ENCODE peak calls at places on chromosomes 6 and 20, in seven cellular contexts. One of them, this sample, is unnamed.

GRCh38 chr6:7042654-7043545 is 64.9 kb upstream of the RREB1 start:
- DNase-seq in breast epithelium: no peak
- DNase-seq in GM23248: no peak
- DNase-seq in CD4-positive, alpha-beta memory T cell: no peak
- DNase-seq in IMR-90: no peak
- DNase-seq in SK-N-MC: no peak
- DNase-seq in hepatocyte: peak; percentile 71
- DNase-seq in this sample: no peak

GRCh38 chr6:348860-349396 is 42.6 kb upstream of the IRF4 start:
- DNase-seq in breast epithelium: no peak
- DNase-seq in IMR-90: no peak
- DNase-seq in GM23248: no peak
- DNase-seq in CD4-positive, alpha-beta memory T cell: no peak
- DNase-seq in SK-N-MC: no peak
- DNase-seq in hepatocyte: no peak
- DNase-seq in this sample: no peak

GRCh38 chr6:44498436-44498835 is 110.9 kb downstream of the CDC5L start:
- DNase-seq in SK-N-MC: no peak
- DNase-seq in CD4-positive, alpha-beta memory T cell: no peak
- DNase-seq in breast epithelium: no peak
- DNase-seq in hepatocyte: no peak
- DNase-seq in IMR-90: no peak
- DNase-seq in GM23248: no peak
- DNase-seq in this sample: no peak

GRCh38 chr20:49567421-49568256 is at the start of gene PTGIS:
- DNase-seq in hepatocyte: peak; percentile 73
- DNase-seq in CD4-positive, alpha-beta memory T cell: no peak
- DNase-seq in breast epithelium: no peak
- DNase-seq in SK-N-MC: no peak
- DNase-seq in GM23248: peak; percentile 84
- DNase-seq in IMR-90: no peak
- DNase-seq in this sample: no peak

GRCh38 chr6:3518356-3518841 is 61.5 kb upstream of the SLC22A23 start:
- DNase-seq in breast epithelium: peak; percentile 76
- DNase-seq in GM23248: peak; percentile 97
- DNase-seq in IMR-90: peak; percentile 73
- DNase-seq in CD4-positive, alpha-beta memory T cell: no peak
- DNase-seq in hepatocyte: peak; percentile 54
- DNase-seq in SK-N-MC: no peak
- DNase-seq in this sample: no peak

GRCh38 chr20:51797357-51798025 is 4.8 kb downstream of the SALL4 start:
- DNase-seq in hepatocyte: peak; percentile 25
- DNase-seq in CD4-positive, alpha-beta memory T cell: no peak
- DNase-seq in SK-N-MC: peak; percentile 35
- DNase-seq in GM23248: no peak
- DNase-seq in IMR-90: peak; percentile 15
- DNase-seq in breast epithelium: no peak
- DNase-seq in this sample: no peak

GRCh38 chr6:107082045-107082444 is 33.3 kb downstream of the BEND3 start:
- DNase-seq in breast epithelium: no peak
- DNase-seq in hepatocyte: no peak
- DNase-seq in IMR-90: peak; percentile 31
- DNase-seq in SK-N-MC: no peak
- DNase-seq in CD4-positive, alpha-beta memory T cell: no peak
- DNase-seq in GM23248: no peak
- DNase-seq in this sample: no peak

GRCh38 chr6:14464049-14464448 is 346.5 kb downstream of the CD83 start:
- DNase-seq in breast epithelium: no peak
- DNase-seq in SK-N-MC: no peak
- DNase-seq in GM23248: peak; percentile 42
- DNase-seq in CD4-positive, alpha-beta memory T cell: no peak
- DNase-seq in IMR-90: no peak
- DNase-seq in hepatocyte: no peak
- DNase-seq in this sample: no peak

GRCh38 chr20:43914697-43915208 is at the start of gene TOX2:
- DNase-seq in GM23248: peak; percentile 73
- DNase-seq in SK-N-MC: no peak
- DNase-seq in hepatocyte: peak; percentile 70
- DNase-seq in CD4-positive, alpha-beta memory T cell: peak; percentile 30
- DNase-seq in IMR-90: no peak
- DNase-seq in breast epithelium: no peak
- DNase-seq in this sample: peak; percentile 50

GRCh38 chr20:48489656-48490055 is 338.1 kb downstream of the PREX1 start:
- DNase-seq in GM23248: no peak
- DNase-seq in SK-N-MC: no peak
- DNase-seq in IMR-90: no peak
- DNase-seq in breast epithelium: no peak
- DNase-seq in hepatocyte: no peak
- DNase-seq in CD4-positive, alpha-beta memory T cell: no peak
- DNase-seq in this sample: no peak

GRCh38 chr6:111842891-111843290 is 30.4 kb downstream of the FYN start:
- DNase-seq in SK-N-MC: no peak
- DNase-seq in CD4-positive, alpha-beta memory T cell: no peak
- DNase-seq in IMR-90: peak; percentile 34
- DNase-seq in GM23248: no peak
- DNase-seq in breast epithelium: no peak
- DNase-seq in hepatocyte: peak; percentile 17
- DNase-seq in this sample: no peak

GRCh38 chr20:64055893-64056638 is 6.6 kb upstream of the SOX18 start:
- DNase-seq in SK-N-MC: no peak
- DNase-seq in GM23248: no peak
- DNase-seq in IMR-90: peak; percentile 19
- DNase-seq in CD4-positive, alpha-beta memory T cell: no peak
- DNase-seq in hepatocyte: peak; percentile 60
- DNase-seq in breast epithelium: no peak
- DNase-seq in this sample: no peak

GRCh38 chr6:51928320-51928719 is 159.1 kb downstream of the PKHD1 start:
- DNase-seq in CD4-positive, alpha-beta memory T cell: no peak
- DNase-seq in breast epithelium: no peak
- DNase-seq in GM23248: no peak
- DNase-seq in hepatocyte: no peak
- DNase-seq in SK-N-MC: no peak
- DNase-seq in IMR-90: no peak
- DNase-seq in this sample: no peak

GRCh38 chr6:47734826-47735481 is 36.6 kb downstream of the ADGRF4 start:
- DNase-seq in hepatocyte: no peak
- DNase-seq in SK-N-MC: no peak
- DNase-seq in GM23248: no peak
- DNase-seq in IMR-90: no peak
- DNase-seq in breast epithelium: no peak
- DNase-seq in CD4-positive, alpha-beta memory T cell: no peak
- DNase-seq in this sample: no peak

GRCh38 chr6:120869397-120869796 is 464.9 kb downstream of the TBC1D32 start:
- DNase-seq in GM23248: peak; percentile 2
- DNase-seq in IMR-90: no peak
- DNase-seq in hepatocyte: peak; percentile 23
- DNase-seq in SK-N-MC: peak; percentile 3
- DNase-seq in CD4-positive, alpha-beta memory T cell: no peak
- DNase-seq in breast epithelium: no peak
- DNase-seq in this sample: no peak

GRCh38 chr6:163955131-163955530 is 540.6 kb downstream of the QKI start:
- DNase-seq in CD4-positive, alpha-beta memory T cell: no peak
- DNase-seq in IMR-90: peak; percentile 93
- DNase-seq in hepatocyte: no peak
- DNase-seq in SK-N-MC: no peak
- DNase-seq in breast epithelium: no peak
- DNase-seq in GM23248: peak; percentile 67
- DNase-seq in this sample: no peak

GRCh38 chr20:36632487-36633284 is 13.3 kb downstream of the SLA2 start:
- DNase-seq in hepatocyte: peak; percentile 25
- DNase-seq in CD4-positive, alpha-beta memory T cell: no peak
- DNase-seq in SK-N-MC: no peak
- DNase-seq in IMR-90: no peak
- DNase-seq in breast epithelium: no peak
- DNase-seq in GM23248: no peak
- DNase-seq in this sample: no peak

GRCh38 chr20:63100926-63101699 is 94.3 kb upstream of the BHLHE23 start:
- DNase-seq in CD4-positive, alpha-beta memory T cell: no peak
- DNase-seq in IMR-90: no peak
- DNase-seq in breast epithelium: peak; percentile 48
- DNase-seq in SK-N-MC: no peak
- DNase-seq in GM23248: no peak
- DNase-seq in hepatocyte: no peak
- DNase-seq in this sample: no peak

GRCh38 chr6:165826487-165827189 is 163.6 kb upstream of the PDE10A start:
- DNase-seq in IMR-90: no peak
- DNase-seq in SK-N-MC: no peak
- DNase-seq in GM23248: no peak
- DNase-seq in CD4-positive, alpha-beta memory T cell: no peak
- DNase-seq in hepatocyte: no peak
- DNase-seq in breast epithelium: no peak
- DNase-seq in this sample: no peak

GRCh38 chr6:111208928-111209327 is 121.6 kb downstream of the SLC16A10 start:
- DNase-seq in CD4-positive, alpha-beta memory T cell: no peak
- DNase-seq in breast epithelium: no peak
- DNase-seq in hepatocyte: no peak
- DNase-seq in SK-N-MC: no peak
- DNase-seq in GM23248: no peak
- DNase-seq in IMR-90: no peak
- DNase-seq in this sample: no peak

GRCh38 chr6:132320007-132320406 is 81.3 kb downstream of the MOXD1 start:
- DNase-seq in GM23248: peak; percentile 57
- DNase-seq in SK-N-MC: no peak
- DNase-seq in breast epithelium: no peak
- DNase-seq in CD4-positive, alpha-beta memory T cell: no peak
- DNase-seq in IMR-90: peak; percentile 83
- DNase-seq in hepatocyte: no peak
- DNase-seq in this sample: no peak

GRCh38 chr20:18613553-18613952 is 25.7 kb downstream of the DTD1 start:
- DNase-seq in CD4-positive, alpha-beta memory T cell: no peak
- DNase-seq in GM23248: peak; percentile 24
- DNase-seq in SK-N-MC: no peak
- DNase-seq in hepatocyte: no peak
- DNase-seq in breast epithelium: no peak
- DNase-seq in IMR-90: peak; percentile 29
- DNase-seq in this sample: no peak
- H3K27ac ChIP-seq in CD4-positive, alpha-beta memory T cell: no peak overlapping the region
- H3K27ac ChIP-seq in GM23248: no peak overlapping the region
- H3K27ac ChIP-seq in SK-N-MC: no peak overlapping the region
- H3K27ac ChIP-seq in hepatocyte: no peak overlapping the region
- H3K27ac ChIP-seq in breast epithelium: no peak overlapping the region
- H3K27ac ChIP-seq in IMR-90: no peak overlapping the region
- H3K27ac ChIP-seq in this sample: no peak overlapping the region

DNA sequence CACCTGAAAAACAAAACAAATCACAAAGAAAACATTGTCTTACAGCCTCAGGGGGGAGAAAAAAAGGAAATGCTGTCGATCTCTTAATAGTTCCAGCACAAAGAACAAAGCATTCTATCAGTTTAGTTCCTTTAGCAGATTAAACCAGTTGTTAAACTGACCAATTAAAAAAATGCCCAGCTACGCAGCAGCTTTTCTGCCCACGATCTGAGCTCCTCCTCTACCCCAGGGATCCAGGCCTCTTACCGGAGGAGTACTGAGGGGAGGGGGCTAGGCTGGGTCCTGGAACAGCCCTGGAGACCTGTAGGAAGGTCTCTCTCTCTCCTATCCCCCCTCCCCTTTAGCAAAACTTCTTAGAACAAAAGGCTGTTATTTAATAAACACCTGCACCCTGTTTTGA is 13.4 kb downstream of the PTK7 start:
- DNase-seq in GM23248: no peak
- DNase-seq in IMR-90: no peak
- DNase-seq in CD4-positive, alpha-beta memory T cell: no peak
- DNase-seq in breast epithelium: no peak
- DNase-seq in hepatocyte: no peak
- DNase-seq in SK-N-MC: no peak
- DNase-seq in this sample: no peak
- H3K9me3 ChIP-seq in GM23248: no peaks in the 10 kb centered on the region
- H3K9me3 ChIP-seq in IMR-90: no peaks in the 10 kb centered on the region
- H3K9me3 ChIP-seq in CD4-positive, alpha-beta memory T cell: no peaks in the 10 kb centered on the region
- H3K9me3 ChIP-seq in breast epithelium: no peaks in the 10 kb centered on the region
- H3K9me3 ChIP-seq in hepatocyte: no peaks in the 10 kb centered on the region
- H3K9me3 ChIP-seq in SK-N-MC: no peaks in the 10 kb centered on the region
- H3K9me3 ChIP-seq in this sample: no peaks in the 10 kb centered on the region

DNA sequence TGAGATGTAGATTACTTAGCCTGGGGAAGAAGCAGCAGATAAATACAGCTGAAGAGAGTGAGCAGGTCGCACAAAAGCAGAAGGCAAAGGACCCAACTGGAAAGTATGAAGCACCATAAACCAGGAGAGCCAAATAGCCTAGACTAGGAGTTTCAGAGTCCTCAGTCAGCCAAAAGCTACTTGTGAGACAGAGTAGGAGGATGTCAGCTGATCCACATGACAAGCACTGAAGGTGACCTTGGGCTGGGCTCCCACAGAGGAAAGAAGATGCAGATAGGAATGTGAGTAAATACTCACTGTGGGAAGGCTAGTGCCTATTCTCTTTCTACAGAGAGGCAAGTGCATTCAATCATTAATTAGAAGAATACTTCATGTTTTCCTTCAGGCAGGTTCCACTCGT is 274.0 kb upstream of the POU3F2 start:
- DNase-seq in hepatocyte: no peak
- DNase-seq in IMR-90: no peak
- DNase-seq in CD4-positive, alpha-beta memory T cell: no peak
- DNase-seq in GM23248: no peak
- DNase-seq in breast epithelium: no peak
- DNase-seq in SK-N-MC: no peak
- DNase-seq in this sample: no peak
- H3K4me3 ChIP-seq in hepatocyte: no peak overlapping the region
- H3K4me3 ChIP-seq in IMR-90: no peak overlapping the region
- H3K4me3 ChIP-seq in CD4-positive, alpha-beta memory T cell: no peak overlapping the region
- H3K4me3 ChIP-seq in GM23248: no peak overlapping the region
- H3K4me3 ChIP-seq in breast epithelium: no peak overlapping the region
- H3K4me3 ChIP-seq in SK-N-MC: no peak overlapping the region
- H3K4me3 ChIP-seq in this sample: no peak overlapping the region

GRCh38 chr6:57246307-57246706 is 24.2 kb upstream of the RAB23 start:
- DNase-seq in breast epithelium: no peak
- DNase-seq in GM23248: no peak
- DNase-seq in IMR-90: no peak
- DNase-seq in CD4-positive, alpha-beta memory T cell: no peak
- DNase-seq in SK-N-MC: no peak
- DNase-seq in hepatocyte: no peak
- DNase-seq in this sample: no peak

GRCh38 chr6:57247603-57248002 is 25.5 kb upstream of the RAB23 start:
- DNase-seq in GM23248: peak; percentile 28
- DNase-seq in breast epithelium: no peak
- DNase-seq in CD4-positive, alpha-beta memory T cell: no peak
- DNase-seq in hepatocyte: no peak
- DNase-seq in SK-N-MC: no peak
- DNase-seq in IMR-90: peak; percentile 72
- DNase-seq in this sample: no peak

GRCh38 chr6:57248311-57248895 is 26.3 kb upstream of the RAB23 start:
- DNase-seq in breast epithelium: no peak
- DNase-seq in SK-N-MC: no peak
- DNase-seq in GM23248: no peak
- DNase-seq in CD4-positive, alpha-beta memory T cell: no peak
- DNase-seq in IMR-90: no peak
- DNase-seq in hepatocyte: no peak
- DNase-seq in this sample: no peak

GRCh38 chr6:57243954-57244353 is 21.8 kb upstream of the RAB23 start:
- DNase-seq in hepatocyte: no peak
- DNase-seq in breast epithelium: no peak
- DNase-seq in SK-N-MC: no peak
- DNase-seq in IMR-90: no peak
- DNase-seq in GM23248: no peak
- DNase-seq in CD4-positive, alpha-beta memory T cell: no peak
- DNase-seq in this sample: no peak

DNA sequence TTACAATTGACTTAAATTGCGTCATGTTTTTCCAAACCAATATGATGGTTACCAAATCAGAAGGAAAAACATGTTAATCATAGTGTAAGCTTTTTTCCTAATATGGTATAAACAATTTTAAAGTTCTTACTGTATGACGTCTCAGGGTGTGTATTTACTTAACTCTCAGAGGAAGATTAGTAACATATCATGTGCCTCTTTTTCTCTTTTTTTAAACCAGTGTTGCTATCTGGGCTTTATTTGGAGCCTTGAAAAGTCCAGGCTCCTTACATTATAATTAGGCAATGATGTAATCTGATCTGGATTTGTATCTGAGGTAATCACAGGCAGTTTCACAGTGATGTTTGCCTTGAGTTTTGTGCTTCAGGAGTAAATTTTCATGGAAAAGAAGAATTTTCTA is 20.4 kb upstream of the RAB23 start:
- DNase-seq in breast epithelium: no peak
- DNase-seq in SK-N-MC: no peak
- DNase-seq in GM23248: peak; percentile 95
- DNase-seq in CD4-positive, alpha-beta memory T cell: no peak
- DNase-seq in hepatocyte: peak; percentile 60
- DNase-seq in IMR-90: peak; percentile 99
- DNase-seq in this sample: no peak
- H3K27ac ChIP-seq in breast epithelium: no peak overlapping the region
- H3K27ac ChIP-seq in SK-N-MC: no peak overlapping the region
- H3K27ac ChIP-seq in GM23248: peak overlapping the region; percentile 76
- H3K27ac ChIP-seq in CD4-positive, alpha-beta memory T cell: no peak overlapping the region
- H3K27ac ChIP-seq in hepatocyte: peak overlapping the region; percentile 64
- H3K27ac ChIP-seq in IMR-90: peak overlapping the region; percentile 98
- H3K27ac ChIP-seq in this sample: no peak overlapping the region

This sample was measured in naive thymus-derived CD4-positive, alpha-beta T cell.